ENCODE peak calls at places on chromosomes 6 and 20, in five cellular contexts. V, F, P, Y and R are unnamed samples.

GRCh38 chr6:163415620-163416379 is 1.3 kb downstream of the QKI start:
- DNase-seq in V (peak; percentile 53), F (no peak), P (peak; percentile 72), Y (no peak), R (peak; percentile 85)

GRCh38 chr6:143401636-143402370 is 48.7 kb downstream of the ADAT2 start:
- DNase-seq in V (no peak), F (no peak), P (no peak), Y (no peak), R (no peak)

GRCh38 chr6:99979953-99980352 is 14.1 kb downstream of the MCHR2 start:
- DNase-seq in V (no peak), F (no peak), P (no peak), Y (no peak), R (no peak)

GRCh38 chr6:335572-335971 is 43.3 kb downstream of the DUSP22 start:
- DNase-seq in V (no peak), F (no peak), P (no peak), Y (no peak), R (no peak)

GRCh38 chr20:23190557-23190956 is 104.4 kb upstream of the CD93 start:
- DNase-seq in V (no peak), F (no peak), P (no peak), Y (no peak), R (no peak)

GRCh38 chr6:43737272-43738081 is 32.5 kb upstream of the VEGFA start:
- DNase-seq in V (no peak), F (no peak), P (no peak), Y (no peak), R (peak; percentile 47)

GRCh38 chr6:89413006-89413400 is 930 bp upstream of the RRAGD start:
- DNase-seq in V (no peak), F (no peak), P (no peak), Y (no peak), R (no peak)

GRCh38 chr6:130406935-130407532 is 41.2 kb downstream of the TMEM200A start:
- DNase-seq in V (no peak), F (no peak), P (no peak), Y (no peak), R (no peak)

GRCh38 chr6:135488023-135488422 is 9.5 kb downstream of the AHI1 start:
- DNase-seq in V (no peak), F (no peak), P (no peak), Y (no peak), R (no peak)

GRCh38 chr6:166202321-166202733 is 34.7 kb upstream of the TBXT start:
- DNase-seq in V (no peak), F (no peak), P (peak; percentile 51), Y (no peak), R (no peak)

GRCh38 chr20:23691675-23692074 is 2.8 kb upstream of the CST4 start:
- DNase-seq in V (no peak), F (no peak), P (no peak), Y (no peak), R (no peak)

GRCh38 chr6:29964904-29965872 is 22.9 kb downstream of the HLA-A start:
- DNase-seq in V (peak; percentile 94), F (peak; percentile 35), P (peak; percentile 89), Y (peak; percentile 73), R (peak; percentile 98)

GRCh38 chr6:156579564-156579963 is 197.6 kb upstream of the ARID1B start:
- DNase-seq in V (no peak), F (no peak), P (no peak), Y (no peak), R (no peak)

GRCh38 chr20:41178904-41179432 is 41.6 kb downstream of the PLCG1 start:
- DNase-seq in V (no peak), F (peak; percentile 9), P (no peak), Y (no peak), R (no peak)

GRCh38 chr20:48632017-48632824 is 195.6 kb downstream of the PREX1 start:
- DNase-seq in V (no peak), F (no peak), P (no peak), Y (no peak), R (peak; percentile 77)

GRCh38 chr20:43849496-43850197 is 65.0 kb upstream of the TOX2 start:
- DNase-seq in V (no peak), F (no peak), P (no peak), Y (no peak), R (no peak)

GRCh38 chr20:63819224-63819917 is 11.7 kb downstream of the ZBTB46 start:
- DNase-seq in V (peak; percentile 72), F (no peak), P (no peak), Y (no peak), R (peak; percentile 35)

GRCh38 chr20:44532981-44533331 is 11.1 kb upstream of the SERINC3 start:
- DNase-seq in V (peak; percentile 58), F (no peak), P (no peak), Y (no peak), R (no peak)

GRCh38 chr6:120924214-120924613 is 410.1 kb downstream of the TBC1D32 start:
- DNase-seq in V (no peak), F (no peak), P (no peak), Y (no peak), R (no peak)

GRCh38 chr6:12060780-12061619 is 48.9 kb downstream of the HIVEP1 start:
- DNase-seq in V (no peak), F (peak; percentile 68), P (peak; percentile 87), Y (no peak), R (peak; percentile 95)

GRCh38 chr6:136474241-136474640 is 76.0 kb downstream of the MAP7 start:
- DNase-seq in V (no peak), F (no peak), P (no peak), Y (no peak), R (no peak)

GRCh38 chr6:34474754-34475153 is 8.9 kb downstream of the PACSIN1 start:
- DNase-seq in V (no peak), F (no peak), P (no peak), Y (no peak), R (no peak)

GRCh38 chr6:106025655-106026054 is 60.5 kb upstream of the PRDM1 start:
- DNase-seq in V (no peak), F (no peak), P (no peak), Y (no peak), R (no peak)

GRCh38 chr6:41451039-41451438 is 95.1 kb upstream of the FOXP4 start:
- DNase-seq in V (no peak), F (peak; percentile 51), P (no peak), Y (no peak), R (no peak)

GRCh38 chr6:144493035-144493910 is 208.1 kb downstream of the UTRN start:
- DNase-seq in V (no peak), F (no peak), P (no peak), Y (no peak), R (no peak)

DNA sequence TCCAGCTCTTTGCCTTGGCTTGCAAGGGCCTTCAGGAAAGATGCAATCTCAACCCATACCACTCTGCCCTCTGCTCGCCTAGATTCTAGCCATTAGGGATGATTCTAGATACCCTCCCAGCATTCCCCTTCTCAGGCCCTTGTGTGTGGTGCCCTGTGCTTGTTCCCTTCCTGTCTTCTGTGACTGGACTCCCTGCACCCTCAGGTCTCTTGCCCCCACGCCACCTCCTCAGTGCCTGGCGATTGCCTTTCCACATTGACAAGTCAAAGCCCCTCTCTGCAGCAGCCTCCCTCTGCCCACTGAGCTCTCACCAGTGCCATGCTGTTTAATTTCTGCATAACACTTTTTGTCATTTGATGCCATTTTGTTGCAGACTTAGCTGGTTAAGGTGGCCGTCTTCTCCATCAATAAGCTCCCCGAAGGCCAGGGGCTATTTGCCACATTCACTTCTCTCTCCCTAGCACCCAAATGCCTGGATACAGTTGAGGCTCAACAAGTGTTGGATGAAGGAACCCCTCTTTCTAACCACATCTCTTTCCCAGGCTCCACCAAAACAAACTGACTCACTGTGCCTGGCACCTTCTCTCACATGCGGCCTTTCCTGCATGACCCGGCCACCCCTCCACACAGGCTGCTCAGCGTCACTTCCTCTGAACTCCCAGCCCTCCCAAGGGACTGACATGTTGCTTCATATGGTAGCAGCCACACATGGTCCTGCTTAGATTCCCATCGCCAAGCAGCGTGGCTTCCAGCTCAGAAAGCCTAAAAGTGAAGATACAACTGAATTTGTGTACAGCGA is 4.6 kb upstream of the TXNDC5 start:
- DNase-seq in V (no peak), F (no peak), P (no peak), Y (no peak), R (peak; percentile 99)
- TF ChIP-seq MAX in V (no peak), F (no peak), P (no peak), Y (no peak), R (peak; percentile 95)

GRCh38 chr20:54067606-54068174 is 2.7 kb downstream of the BCAS1 start:
- DNase-seq in V (peak; percentile 99), F (no peak), P (peak; percentile 75), Y (peak; percentile 97), R (no peak)
- TF ChIP-seq MAX in V (peak; percentile 69), F (no peak), P (no peak), Y (peak; percentile 73), R (no peak)

DNA sequence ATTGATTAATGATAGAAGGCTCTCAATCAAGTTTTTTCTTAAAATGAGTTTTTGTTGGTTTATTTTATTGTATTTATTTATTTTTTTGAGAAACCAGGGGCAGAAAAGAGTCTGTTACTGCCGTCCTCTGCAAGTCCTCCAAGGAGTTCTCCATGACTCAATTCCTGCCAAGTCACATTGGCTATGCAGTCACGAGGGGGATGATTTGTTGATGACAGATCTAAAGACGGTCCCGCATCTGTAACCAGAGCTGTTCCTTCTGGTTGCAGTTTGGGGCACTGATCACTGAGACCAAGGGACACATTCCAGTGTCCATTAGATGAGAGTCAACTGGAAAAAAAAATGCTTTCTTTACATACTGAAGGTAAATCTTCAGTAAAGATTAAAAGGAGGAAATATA is 14.0 kb upstream of the TSHZ2 start:
- DNase-seq in V (no peak), F (no peak), P (no peak), Y (no peak), R (no peak)
- TF ChIP-seq MAX in V (no peak), F (no peak), P (no peak), Y (no peak), R (no peak)

GRCh38 chr20:52230406-52230805 is 38.8 kb upstream of the ZFP64 start:
- DNase-seq in V (no peak), F (no peak), P (no peak), Y (no peak), R (peak; percentile 48)
- TF ChIP-seq MAX in V (no peak), F (no peak), P (no peak), Y (no peak), R (no peak)

DNA sequence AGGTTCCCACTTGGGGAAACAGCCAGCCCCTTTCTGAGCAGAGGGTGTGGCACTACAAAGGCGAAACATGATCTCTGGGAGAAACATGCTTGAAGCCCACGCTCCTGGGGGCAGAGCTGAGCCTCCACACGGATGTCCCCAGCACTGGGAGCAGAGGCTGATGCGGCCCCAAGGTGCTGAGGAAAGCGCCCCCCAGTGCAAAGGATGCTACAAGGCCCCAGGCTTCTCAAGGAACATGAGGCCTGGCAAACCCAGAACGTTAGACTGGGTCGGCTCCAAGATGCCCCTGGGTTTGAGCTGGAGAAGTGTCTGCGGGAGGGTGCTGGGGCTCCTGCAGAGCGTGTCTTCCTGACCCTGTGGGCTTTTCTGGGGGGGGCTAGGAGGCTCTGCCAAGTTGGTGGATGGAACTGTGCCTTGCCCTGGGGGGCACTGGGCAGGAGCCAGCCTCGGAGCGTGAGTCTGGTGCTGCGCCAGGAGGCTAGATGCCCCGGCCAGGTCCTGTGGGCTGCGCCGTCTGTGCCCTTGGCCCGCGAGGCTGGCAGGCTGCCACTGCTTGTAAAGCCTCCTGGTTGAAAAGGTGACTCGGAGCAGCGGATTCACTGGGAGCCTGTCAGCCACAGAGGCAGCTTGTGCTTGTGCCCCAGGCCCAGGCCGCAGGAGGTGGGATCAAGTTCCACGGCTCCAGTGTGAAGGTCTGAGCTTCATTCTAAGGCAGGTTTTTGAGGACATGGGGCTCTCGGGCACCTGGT is 8.1 kb downstream of the SYNJ2 start:
- DNase-seq in V (no peak), F (no peak), P (no peak), Y (no peak), R (peak; percentile 41)
- TF ChIP-seq MAX in V (no peak), F (no peak), P (no peak), Y (no peak), R (no peak)